ENCODE peak calls at places on chromosomes 4 and X, in eight cellular contexts. H, P, C, F, B, S, Z and G are unnamed samples. For H3K4me1, the result is how much of the 10 kb centered on the place peaks cover.

GRCh38 chr4:31045151-31045550 is 325.0 kb downstream of the PCDH7 start:
- DNase-seq in H (no peak), P (peak), C (no peak), F (no peak), B (no peak), S (no peak), Z (no peak), G (no peak)

GRCh38 chr4:127555106-127555505 is 77.7 kb upstream of the INTU start:
- DNase-seq in H (no peak), P (no peak), C (no peak), F (no peak), B (no peak), S (no peak), Z (no peak), G (no peak)

GRCh38 chr4:136124251-136124745 is 1408.0 kb downstream of the PCDH18 start:
- DNase-seq in H (no peak), P (no peak), C (no peak), F (no peak), B (no peak), S (no peak), Z (no peak), G (no peak)

GRCh38 chr4:84495448-84496221 is 3.5 kb downstream of the NKX6-1 start:
- DNase-seq in H (no peak), P (no peak), C (no peak), F (no peak), B (no peak), S (no peak), Z (no peak), G (no peak)

GRCh38 chrX:149499766-149500165 is 5.3 kb downstream of the IDS start:
- DNase-seq in H (no peak), P (no peak), C (no peak), F (no peak), B (no peak), S (no peak), Z (no peak), G (no peak)

GRCh38 chrX:31271615-31272471 is 200.0 kb upstream of the FTHL17 start:
- DNase-seq in H (no peak), P (no peak), C (no peak), F (no peak), B (no peak), S (no peak), Z (no peak), G (no peak)

GRCh38 chrX:153525451-153525850 is 8.0 kb downstream of the ATP2B3 start:
- DNase-seq in H (no peak), P (no peak), C (no peak), F (no peak), B (no peak), S (no peak), Z (no peak), G (no peak)

GRCh38 chr4:169420291-169420690 is 149.5 kb upstream of the SH3RF1 start:
- DNase-seq in H (no peak), P (no peak), C (no peak), F (no peak), B (no peak), S (no peak), Z (no peak), G (no peak)

GRCh38 chr4:129344058-129344457 is 248.1 kb downstream of the C4orf33 start:
- DNase-seq in H (peak), P (no peak), C (no peak), F (no peak), B (no peak), S (no peak), Z (peak), G (no peak)

GRCh38 chrX:140766024-140766611 is 56.6 kb downstream of the LINC00632 start:
- DNase-seq in H (no peak), P (peak), C (no peak), F (peak), B (peak), S (peak), Z (no peak), G (peak)

GRCh38 chr4:73817341-73817740 is 19.1 kb upstream of the CXCL6 start:
- DNase-seq in H (no peak), P (no peak), C (no peak), F (no peak), B (no peak), S (no peak), Z (no peak), G (no peak)

GRCh38 chr4:121428721-121429120 is 47.9 kb upstream of the QRFPR start:
- DNase-seq in H (no peak), P (no peak), C (no peak), F (no peak), B (no peak), S (no peak), Z (no peak), G (no peak)

GRCh38 chr4:99841143-99841542 is 24.5 kb downstream of the DAPP1 start:
- DNase-seq in H (no peak), P (no peak), C (no peak), F (no peak), B (no peak), S (no peak), Z (no peak), G (no peak)

GRCh38 chrX:139691843-139692505 is 16.0 kb downstream of the MCF2 start:
- DNase-seq in H (no peak), P (no peak), C (no peak), F (no peak), B (no peak), S (no peak), Z (no peak), G (no peak)

GRCh38 chrX:155148724-155149537 is 67.3 kb upstream of the VBP1 start:
- DNase-seq in H (no peak), P (no peak), C (no peak), F (no peak), B (no peak), S (peak), Z (no peak), G (no peak)

GRCh38 chr4:74758521-74758920 is 35.8 kb downstream of the BTC start:
- DNase-seq in H (no peak), P (no peak), C (no peak), F (no peak), B (no peak), S (no peak), Z (no peak), G (no peak)

GRCh38 chrX:131588995-131589394 is 45.1 kb downstream of the OR13H1 start:
- DNase-seq in H (no peak), P (no peak), C (no peak), F (no peak), B (no peak), S (no peak), Z (no peak), G (no peak)

GRCh38 chr4:73989928-73990327 is 1.9 kb upstream of the PPBP start:
- DNase-seq in H (no peak), P (no peak), C (no peak), F (no peak), B (no peak), S (no peak), Z (no peak), G (no peak)

GRCh38 chr4:152316969-152317368 is 218.9 kb downstream of the FBXW7 start:
- DNase-seq in H (no peak), P (no peak), C (no peak), F (no peak), B (no peak), S (no peak), Z (no peak), G (no peak)

GRCh38 chrX:23898412-23898959 is 9.3 kb downstream of the APOO start:
- DNase-seq in H (no peak), P (peak), C (no peak), F (no peak), B (no peak), S (no peak), Z (no peak), G (no peak)

GRCh38 chrX:38282044-38282443 is 45.3 kb downstream of the RPGR start:
- DNase-seq in H (no peak), P (no peak), C (no peak), F (no peak), B (no peak), S (no peak), Z (no peak), G (no peak)

GRCh38 chrX:71098302-71098701 is 2.7 kb downstream of the FOXO4 start:
- DNase-seq in H (peak), P (no peak), C (no peak), F (peak), B (peak), S (peak), Z (peak), G (peak)

GRCh38 chr4:184097240-184097619 is 120.4 kb downstream of the ENPP6 start:
- DNase-seq in H (no peak), P (no peak), C (no peak), F (peak), B (peak), S (peak), Z (no peak), G (peak)

DNA sequence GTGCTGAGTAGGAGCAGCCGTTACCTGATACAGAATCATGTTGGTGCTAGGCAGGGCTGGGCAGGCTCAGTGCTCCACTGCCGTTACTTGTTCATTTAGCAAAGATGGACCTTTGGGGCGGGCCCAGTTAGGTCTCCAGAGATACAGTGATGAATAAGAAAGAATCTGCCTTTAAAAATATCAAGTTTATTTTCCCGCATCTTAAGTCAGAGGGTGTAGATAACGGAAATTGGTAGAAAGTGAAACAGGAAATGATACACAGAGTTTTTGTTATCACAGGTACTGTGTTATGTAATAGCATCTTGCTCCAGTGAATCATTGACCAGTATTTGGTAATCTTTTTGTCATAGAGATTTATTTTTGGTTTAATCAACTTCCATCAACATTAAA is 5.5 kb downstream of the TMEM131L start:
- DNase-seq in H (no peak), P (peak), C (no peak), F (no peak), B (no peak), S (no peak), Z (no peak), G (no peak)
- H3K4me1 ChIP-seq in H (under half), P (under half), C (under half), F (under half), B (under half), S (under half), Z (under half), G (under half)

GRCh38 chr4:38154251-38154650 is 194.1 kb downstream of the PTTG2 start:
- DNase-seq in H (no peak), P (no peak), C (no peak), F (no peak), B (no peak), S (no peak), Z (no peak), G (no peak)

GRCh38 chr4:38152721-38153412 is 192.7 kb downstream of the PTTG2 start:
- DNase-seq in H (no peak), P (no peak), C (no peak), F (no peak), B (no peak), S (no peak), Z (no peak), G (no peak)

GRCh38 chr4:38155589-38156294 is 195.5 kb downstream of the PTTG2 start:
- DNase-seq in H (no peak), P (no peak), C (no peak), F (no peak), B (no peak), S (no peak), Z (no peak), G (no peak)

GRCh38 chr4:38152305-38152704 is 192.1 kb downstream of the PTTG2 start:
- DNase-seq in H (no peak), P (no peak), C (no peak), F (no peak), B (no peak), S (no peak), Z (no peak), G (no peak)

DNA sequence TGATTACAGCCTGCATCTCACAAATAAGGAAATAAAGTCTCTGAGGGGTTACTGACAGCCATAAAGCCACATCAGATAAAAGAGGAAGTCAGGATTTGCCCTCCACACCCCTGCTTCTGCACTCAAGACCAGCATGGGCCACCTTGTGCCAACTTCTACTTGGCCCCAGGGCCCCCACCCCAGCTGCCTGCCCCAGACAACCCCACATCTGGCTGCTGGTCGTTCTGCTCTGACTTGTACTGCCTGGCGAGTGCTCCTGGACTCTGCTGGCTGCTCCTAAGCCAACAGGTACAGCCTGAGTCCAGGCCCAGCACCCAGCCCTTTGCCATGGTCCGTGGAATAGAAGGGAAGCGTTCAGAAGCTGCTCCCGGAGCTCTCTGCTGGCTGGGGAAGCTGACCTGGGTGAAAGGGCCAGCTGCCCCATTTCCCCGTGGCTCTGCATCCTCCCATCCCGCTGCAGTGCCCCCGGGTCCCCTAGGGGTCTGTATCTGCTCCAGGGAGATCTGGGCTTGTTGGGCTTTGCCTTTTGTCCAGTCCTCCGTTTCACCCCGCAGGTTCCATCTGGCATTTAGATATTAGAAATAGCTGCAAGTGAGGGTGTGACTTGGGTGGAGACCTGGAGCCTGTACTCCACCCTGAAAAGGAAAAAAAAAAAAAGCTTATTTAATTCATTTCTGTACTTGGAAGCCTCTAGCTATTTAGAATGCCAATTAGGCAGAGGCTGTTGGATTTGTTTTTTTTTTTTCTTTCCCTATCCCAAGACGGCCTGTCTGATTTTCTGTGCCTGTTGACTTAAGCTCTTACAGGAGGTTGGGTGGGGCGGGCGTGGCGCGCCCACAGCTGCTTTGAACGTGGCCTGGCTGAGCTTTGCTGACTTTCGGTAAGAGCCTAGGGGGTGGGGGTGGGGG is 194.7 kb downstream of the PTTG2 start:
- DNase-seq in H (no peak), P (peak), C (no peak), F (no peak), B (peak), S (no peak), Z (no peak), G (no peak)
- H3K27ac ChIP-seq in H (peak), P (no peak), C (no peak), F (no peak), B (no peak), S (peak), Z (no peak), G (peak)

DNA sequence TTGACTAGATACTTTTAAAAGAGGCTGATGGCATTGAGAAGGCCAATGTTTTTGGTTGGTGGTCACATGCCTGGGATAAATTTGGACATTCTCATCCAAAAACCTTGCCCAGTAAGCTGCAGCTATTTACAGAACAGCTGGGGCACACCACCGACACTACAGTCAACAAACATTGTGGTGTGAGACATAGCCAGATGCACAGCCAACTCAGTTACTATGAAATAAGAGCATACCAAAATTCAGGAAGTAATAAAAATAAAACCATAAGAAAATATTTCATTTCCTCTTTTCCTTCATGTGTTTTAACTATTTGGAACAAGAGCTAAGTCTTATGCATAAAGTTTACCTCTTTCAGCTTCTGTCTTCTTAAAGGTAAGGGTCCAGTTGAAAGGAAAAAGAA is 8.8 kb downstream of the PPM1K start:
- DNase-seq in H (no peak), P (no peak), C (no peak), F (no peak), B (no peak), S (no peak), Z (no peak), G (no peak)
- H3K4me1 ChIP-seq in H (under half), P (under half), C (under half), F (under half), B (under half), S (under half), Z (under half), G (under half)

GRCh38 chr4:187073820-187074219 is 350.2 kb upstream of the FAT1 start:
- DNase-seq in H (no peak), P (no peak), C (no peak), F (no peak), B (no peak), S (no peak), Z (no peak), G (no peak)
- H3K27ac ChIP-seq in H (no peak), P (no peak), C (no peak), F (no peak), B (no peak), S (no peak), Z (no peak), G (no peak)

GRCh38 chr4:119725688-119726330 is 97.2 kb upstream of the PDE5A start:
- DNase-seq in H (no peak), P (no peak), C (no peak), F (no peak), B (no peak), S (no peak), Z (no peak), G (no peak)

GRCh38 chr4:119726505-119726904 is 97.9 kb upstream of the PDE5A start:
- DNase-seq in H (no peak), P (no peak), C (no peak), F (no peak), B (no peak), S (no peak), Z (no peak), G (no peak)

GRCh38 chr4:119729815-119730643 is 101.4 kb upstream of the PDE5A start:
- DNase-seq in H (peak), P (peak), C (no peak), F (peak), B (no peak), S (no peak), Z (peak), G (peak)

GRCh38 chr4:119728692-119729593 is 100.3 kb upstream of the PDE5A start:
- DNase-seq in H (no peak), P (peak), C (no peak), F (no peak), B (no peak), S (no peak), Z (peak), G (no peak)

GRCh38 chr4:119728185-119728584 is 99.6 kb upstream of the PDE5A start:
- DNase-seq in H (no peak), P (no peak), C (no peak), F (no peak), B (no peak), S (no peak), Z (no peak), G (no peak)
- H3K4me1 ChIP-seq in H (under half), P (under half), C (under half), F (under half), B (under half), S (under half), Z (under half), G (under half)